ENCODE peak calls at places on chromosomes 7 and 10, in five cellular contexts. O, K, F, B and T are unnamed samples.

GRCh38 chr10:89373916-89374711 is 3.7 kb upstream of the IFIT1B start:
- DNase-seq in F (no peak), O (peak), B (no peak), K (peak), T (no peak)

GRCh38 chr10:110432814-110433565 is 64.7 kb upstream of the DUSP5 start:
- DNase-seq in B (no peak), F (no peak), O (no peak), K (no peak), T (no peak)

GRCh38 chr7:131552053-131552452 is 4.4 kb downstream of the PODXL start:
- DNase-seq in F (no peak), K (no peak), O (no peak), B (no peak), T (no peak)

GRCh38 chr10:46995234-46995633 is 84.0 kb downstream of the PTPN20 start:
- DNase-seq in F (no peak), O (no peak), K (no peak), B (peak), T (no peak)

GRCh38 chr7:132130497-132130896 is 445.8 kb downstream of the PLXNA4 start:
- DNase-seq in B (no peak), K (no peak), O (no peak), F (no peak), T (no peak)

GRCh38 chr7:113289140-113289740 is 170.9 kb upstream of the SMIM30 start:
- DNase-seq in K (no peak), B (peak), O (peak), F (peak), T (no peak)

GRCh38 chr7:11155883-11156282 is 182.2 kb downstream of the PHF14 start:
- DNase-seq in F (no peak), B (no peak), K (no peak), O (no peak), T (no peak)

GRCh38 chr10:91006001-91006751 is 85.3 kb upstream of the ANKRD1 start:
- DNase-seq in O (peak), F (no peak), K (peak), B (peak), T (peak)

GRCh38 chr7:142506601-142507000 is 242.7 kb upstream of the PRSS1 start:
- DNase-seq in F (no peak), B (no peak), O (no peak), K (no peak), T (no peak)

GRCh38 chr7:69643708-69644445 is 45.6 kb downstream of the AUTS2 start:
- DNase-seq in O (peak), F (no peak), K (no peak), B (peak), T (no peak)

GRCh38 chr7:24786941-24787340 is 29.7 kb upstream of the GSDME start:
- DNase-seq in B (no peak), F (no peak), O (peak), K (no peak), T (no peak)

GRCh38 chr10:86688398-86688921 is 20.1 kb downstream of the LDB3 start:
- DNase-seq in O (peak), B (peak), F (peak), K (peak), T (peak)

GRCh38 chr10:24465124-24465874 is 256.4 kb downstream of the KIAA1217 start:
- DNase-seq in K (no peak), F (no peak), O (peak), B (no peak), T (no peak)

GRCh38 chr7:85974176-85974575 is 669.5 kb upstream of the GRM3 start:
- DNase-seq in B (no peak), K (no peak), O (no peak), F (no peak), T (no peak)

GRCh38 chr10:78777466-78778256 is 291.1 kb upstream of the ZMIZ1 start:
- DNase-seq in K (peak), B (no peak), O (peak), F (no peak), T (peak)

GRCh38 chr10:24713086-24713485 is 10.6 kb downstream of the ARHGAP21 start:
- DNase-seq in K (no peak), B (no peak), O (no peak), F (no peak), T (no peak)

GRCh38 chr7:141550694-141551079 is 523 bp upstream of the AGK start:
- DNase-seq in K (peak), F (peak), B (peak), O (peak), T (peak)

GRCh38 chr10:68154211-68154497 is 44.9 kb downstream of the MYPN start:
- DNase-seq in K (peak), F (no peak), B (peak), O (peak), T (peak)

GRCh38 chr10:14751576-14752330 is 22.9 kb downstream of the FAM107B start:
- DNase-seq in B (peak), K (peak), O (peak), F (no peak), T (no peak)

GRCh38 chr10:13555884-13556529 is 27.2 kb upstream of the BEND7 start:
- DNase-seq in O (no peak), F (no peak), K (no peak), B (peak), T (peak)

GRCh38 chr10:92290076-92290836 is 622 bp downstream of the CPEB3 start:
- DNase-seq in B (peak), O (peak), F (peak), K (peak), T (no peak)

GRCh38 chr7:39810204-39810642 is 139.8 kb upstream of the CDK13 start:
- DNase-seq in B (peak), F (no peak), K (no peak), O (no peak), T (no peak)

GRCh38 chr7:93836111-93836510 is 54.4 kb downstream of the TFPI2 start:
- DNase-seq in B (peak), O (no peak), F (no peak), K (no peak), T (no peak)

GRCh38 chr10:48943096-48943495 is 3.5 kb upstream of the LRRC18 start:
- DNase-seq in K (no peak), B (no peak), F (no peak), O (no peak), T (no peak)

GRCh38 chr10:132910901-132911711 is 31.3 kb downstream of the CFAP46 start:
- DNase-seq in K (no peak), F (no peak), B (no peak), O (peak), T (no peak)

GRCh38 chr7:36299882-36300341 is 89.8 kb upstream of the ANLN start:
- DNase-seq in K (no peak), O (no peak), B (no peak), F (no peak), T (no peak)

GRCh38 chr10:117544729-117545140 is 2.2 kb downstream of the EMX2 start:
- DNase-seq in K (peak), B (peak), O (peak), F (peak), T (peak)

GRCh38 chr7:26198781-26199169 is 1.8 kb downstream of the HNRNPA2B1 start:
- DNase-seq in F (no peak), O (no peak), K (no peak), B (no peak), T (no peak)

GRCh38 chr7:92768501-92769360 is 67.6 kb downstream of the CDK6 start:
- DNase-seq in O (peak), F (peak), K (no peak), B (peak), T (no peak)

GRCh38 chr10:121900443-121901174 is 27.2 kb downstream of the ATE1 start:
- DNase-seq in B (peak), K (no peak), F (peak), O (peak), T (peak)

GRCh38 chr7:116164552-116164951 is 45.8 kb upstream of the TES start:
- DNase-seq in B (no peak), F (no peak), K (no peak), O (peak), T (no peak)

GRCh38 chr7:78516450-78516849 is 717.9 kb downstream of the PHTF2 start:
- DNase-seq in O (no peak), B (no peak), K (no peak), F (no peak), T (no peak)

GRCh38 chr10:36440539-36440938 is 684.9 kb upstream of the ANKRD30A start:
- DNase-seq in B (no peak), O (no peak), K (no peak), F (no peak), T (no peak)

GRCh38 chr10:497898-498451 is 191.5 kb downstream of the DIP2C start:
- DNase-seq in B (no peak), K (no peak), O (no peak), F (no peak), T (no peak)

GRCh38 chr7:116218051-116218645 is 7.8 kb downstream of the TES start:
- DNase-seq in O (peak), F (no peak), B (no peak), K (no peak), T (no peak)

GRCh38 chr10:131790021-131790420 is 110.8 kb upstream of the PPP2R2D start:
- DNase-seq in B (no peak), F (no peak), K (no peak), O (no peak), T (no peak)

GRCh38 chr10:120827251-120827875 is 23.8 kb upstream of the WDR11 start:
- DNase-seq in O (no peak), K (no peak), B (no peak), F (peak), T (no peak)

DNA sequence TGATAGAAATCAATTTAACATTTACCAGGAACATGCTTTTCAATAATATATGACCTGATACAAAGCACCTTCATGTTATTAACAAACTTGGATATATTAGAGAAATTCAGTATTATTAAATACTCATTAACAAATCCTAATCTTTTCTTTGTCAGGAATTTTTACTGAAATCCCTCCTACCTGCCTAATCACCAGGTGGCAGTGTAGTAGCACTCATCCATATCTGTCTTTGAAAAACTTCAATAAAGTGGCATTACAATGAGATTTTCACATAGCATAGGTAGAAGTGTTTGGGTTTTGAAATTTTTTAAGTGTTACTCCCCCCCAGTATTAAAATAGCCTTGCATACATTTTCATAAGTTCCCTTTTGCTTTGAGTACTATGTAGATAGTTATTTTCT is 1246.6 kb upstream of the LRRN3 start:
- DNase-seq in O (peak), F (peak), K (no peak), B (peak), T (no peak)
- TF ChIP-seq CTCF in O (peak), F (no peak), K (no peak), B (peak), T (peak)

GRCh38 chr10:45155784-45156183 is 155.1 kb downstream of the ZNF22 start:
- DNase-seq in F (no peak), K (no peak), O (no peak), B (peak), T (no peak)
- TF ChIP-seq CTCF in F (no peak), K (no peak), O (no peak), B (peak), T (no peak)

GRCh38 chr10:97498841-97499560 is at the start of gene UBTD1:
- DNase-seq in F (no peak), B (peak), O (peak), K (peak), T (no peak)
- TF ChIP-seq CTCF in F (no peak), B (no peak), O (no peak), K (no peak), T (no peak)

DNA sequence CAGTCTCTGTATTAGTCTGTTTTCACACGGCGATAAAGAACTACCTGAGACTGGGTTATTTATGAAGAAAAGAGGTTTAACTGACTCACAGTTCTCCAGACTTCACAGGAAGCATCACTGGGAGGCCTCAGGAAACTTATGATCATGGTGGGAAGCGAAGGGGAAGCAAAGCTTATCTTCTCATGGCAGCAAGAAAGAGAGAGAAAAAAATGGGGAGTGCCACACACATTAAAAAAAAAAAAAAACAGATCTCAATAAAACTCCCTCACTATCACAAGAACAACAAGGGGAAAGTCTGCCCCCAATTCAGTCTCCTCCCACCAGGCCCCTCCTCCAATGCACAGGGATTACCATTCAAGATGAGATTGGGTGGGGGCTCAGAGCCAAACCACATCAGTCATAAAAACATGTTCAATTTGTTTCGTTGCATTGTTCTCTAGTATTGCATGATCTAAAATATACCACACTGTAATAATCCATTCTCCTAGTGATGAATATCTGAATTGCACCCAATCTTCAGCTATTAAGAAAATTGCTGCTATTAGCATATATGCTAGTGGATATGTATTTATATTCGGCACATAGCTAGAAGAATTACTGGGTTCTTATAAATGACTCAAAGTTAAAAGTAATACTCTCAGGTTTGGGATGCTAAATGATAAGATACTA is 328.9 kb upstream of the KCND2 start:
- DNase-seq in O (no peak), F (no peak), B (no peak), K (no peak), T (no peak)
- TF ChIP-seq CTCF in O (no peak), F (no peak), B (no peak), K (no peak), T (no peak)

GRCh38 chr10:71957546-71958275 is 6.5 kb upstream of the CHST3 start:
- DNase-seq in O (peak), K (no peak), F (no peak), B (peak), T (no peak)
- TF ChIP-seq CTCF in O (peak), K (no peak), F (no peak), B (peak), T (no peak)

GRCh38 chr10:77082601-77083252 is 554.9 kb downstream of the KCNMA1 start:
- DNase-seq in K (no peak), B (peak), F (no peak), O (peak), T (no peak)
- TF ChIP-seq CTCF in K (no peak), B (peak), F (no peak), O (no peak), T (peak)

DNA sequence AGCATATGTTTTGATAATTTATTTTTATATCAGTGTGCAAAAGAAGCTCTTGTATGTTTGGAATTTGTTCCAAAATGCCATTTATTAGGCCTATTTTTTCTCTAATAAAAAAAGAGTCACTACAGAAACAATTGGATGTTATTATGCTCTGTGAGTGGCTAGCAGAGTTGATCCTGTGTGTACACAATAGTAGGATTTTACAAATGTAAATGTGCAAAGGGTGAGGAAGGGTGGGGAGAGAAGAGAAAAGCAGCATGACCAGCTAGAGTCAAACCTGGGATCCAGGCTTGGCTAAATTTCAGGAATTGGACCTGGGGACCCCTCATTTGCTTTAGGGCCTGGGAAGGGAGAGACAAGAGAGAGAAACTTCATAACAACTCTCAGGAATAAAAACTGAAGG is 32.5 kb downstream of the SEMA3A start:
- DNase-seq in F (no peak), O (no peak), K (no peak), B (no peak), T (no peak)
- TF ChIP-seq CTCF in F (no peak), O (no peak), K (no peak), B (no peak), T (no peak)

GRCh38 chr7:30770936-30771858 is at the start of gene MINDY4:
- DNase-seq in F (peak), K (peak), B (peak), O (peak), T (peak)
- TF ChIP-seq CTCF in F (no peak), K (peak), B (no peak), O (no peak), T (no peak)

GRCh38 chr10:72245949-72246525 is 27.7 kb upstream of the DDIT4 start:
- DNase-seq in O (peak), K (no peak), B (no peak), F (no peak), T (no peak)

GRCh38 chr10:72241853-72242252 is 25.8 kb upstream of the ASCC1 start:
- DNase-seq in O (no peak), K (peak), F (no peak), B (no peak), T (no peak)

GRCh38 chr10:72244573-72245038 is 28.5 kb upstream of the ASCC1 start:
- DNase-seq in F (no peak), B (no peak), K (no peak), O (peak), T (no peak)

GRCh38 chr10:72242675-72243074 is 26.6 kb upstream of the ASCC1 start:
- DNase-seq in F (no peak), B (peak), K (peak), O (peak), T (no peak)

GRCh38 chr10:72243822-72244437 is 27.9 kb upstream of the ASCC1 start:
- DNase-seq in F (no peak), O (peak), B (no peak), K (peak), T (no peak)
- TF ChIP-seq CTCF in F (no peak), O (peak), B (no peak), K (no peak), T (no peak)

DNA sequence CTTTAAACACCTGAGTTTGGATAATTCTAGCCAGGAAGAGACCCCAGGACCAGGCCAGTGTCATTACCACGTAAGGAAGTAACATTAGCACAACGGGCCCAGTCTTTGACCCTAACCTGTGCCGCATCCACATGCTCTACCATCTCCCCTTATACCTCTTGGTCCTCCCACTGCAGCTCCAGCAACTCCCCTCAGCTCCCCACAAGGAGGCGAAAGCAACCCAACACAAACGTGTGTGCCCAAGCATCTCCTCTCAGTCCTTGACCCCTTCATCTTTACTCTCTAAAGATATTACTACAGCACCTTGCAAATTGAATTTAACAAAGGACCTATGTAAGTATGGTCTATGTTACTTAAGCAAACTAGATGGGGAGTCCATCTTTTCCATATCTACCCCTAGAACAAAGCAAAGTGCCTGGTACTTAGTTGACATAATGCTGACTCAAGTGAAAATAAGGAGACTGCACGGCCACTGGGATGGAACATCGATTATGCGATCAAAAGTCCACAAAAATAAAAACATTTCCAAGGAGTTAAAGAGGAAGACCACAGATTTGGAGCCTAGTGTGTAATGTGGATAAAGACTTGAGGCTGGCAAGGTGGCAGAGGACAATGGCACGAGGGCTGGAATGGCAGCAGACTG is 147.7 kb downstream of the JAZF1 start:
- DNase-seq in F (no peak), O (no peak), K (no peak), B (peak), T (no peak)
- TF ChIP-seq CTCF in F (no peak), O (no peak), K (no peak), B (peak), T (no peak)